ENCODE peak calls at places on chromosomes 1 and 21, in seven cellular contexts. P, Y, X, O, V, W and C are unnamed samples.

GRCh38 chr21:25324666-25325065 is 282.6 kb downstream of the MRPL39 start:
- DNase-seq in P (no peak), X (no peak), Y (no peak), O (no peak), V (no peak), W (no peak), C (no peak)

GRCh38 chr1:181603735-181604410 is 120.6 kb downstream of the CACNA1E start:
- DNase-seq in P (no peak), V (no peak), W (no peak), Y (no peak), O (no peak), X (no peak), C (no peak)

GRCh38 chr21:32300117-32300681 is 1.5 kb downstream of the MRAP start:
- DNase-seq in X (no peak), P (no peak), O (no peak), Y (no peak), V (no peak), W (no peak), C (no peak)

GRCh38 chr1:176998396-176998795 is 166.1 kb downstream of the ASTN1 start:
- DNase-seq in X (peak; percentile 6), P (no peak), V (no peak), W (no peak), Y (peak; percentile 18), O (no peak), C (no peak)

GRCh38 chr1:10635992-10636391 is 160.5 kb downstream of the CASZ1 start:
- DNase-seq in O (peak; percentile 88), P (no peak), X (no peak), Y (no peak), V (no peak), W (no peak), C (no peak)

GRCh38 chr1:114033219-114033706 is 54.0 kb downstream of the OLFML3 start:
- DNase-seq in P (peak; percentile 8), V (no peak), O (no peak), X (peak; percentile 18), W (no peak), Y (peak; percentile 24), C (no peak)

GRCh38 chr1:6102227-6102845 is 56.6 kb downstream of the KCNAB2 start:
- DNase-seq in V (no peak), W (no peak), P (no peak), O (no peak), X (no peak), Y (no peak), C (no peak)

GRCh38 chr21:46117586-46118304 is 19.8 kb downstream of the COL6A2 start:
- DNase-seq in P (no peak), O (no peak), W (no peak), V (peak; percentile 21), X (no peak), Y (no peak), C (no peak)

GRCh38 chr1:204870165-204870912 is at the start of gene NFASC:
- DNase-seq in P (no peak), W (no peak), X (no peak), Y (no peak), O (no peak), V (peak; percentile 11), C (no peak)

GRCh38 chr1:112798293-112798692 is 83.2 kb upstream of the PPM1J start:
- DNase-seq in Y (no peak), O (no peak), V (no peak), P (no peak), X (no peak), W (no peak), C (no peak)

GRCh38 chr1:16721871-16722641 is 18.3 kb upstream of the RNU1-4 start:
- DNase-seq in X (no peak), O (no peak), W (no peak), Y (no peak), P (no peak), V (no peak), C (no peak)

GRCh38 chr1:27292111-27292510 is 29.9 kb upstream of the TMEM222 start:
- DNase-seq in V (no peak), Y (no peak), P (peak; percentile 40), O (no peak), X (peak; percentile 54), W (no peak), C (no peak)

GRCh38 chr1:224617410-224618361 is 1.6 kb downstream of the CNIH3 start:
- DNase-seq in X (no peak), P (peak; percentile 33), Y (no peak), V (no peak), W (no peak), O (no peak), C (no peak)

GRCh38 chr1:37849480-37849879 is 9.9 kb downstream of the MTF1 start:
- DNase-seq in P (no peak), V (no peak), X (no peak), Y (no peak), O (no peak), W (no peak), C (no peak)

GRCh38 chr1:164783778-164784555 is 225.0 kb downstream of the PBX1 start:
- DNase-seq in W (no peak), V (no peak), Y (no peak), P (no peak), O (no peak), X (no peak), C (no peak)

GRCh38 chr21:41678016-41678935 is 88.6 kb downstream of the RIPK4 start:
- DNase-seq in X (peak; percentile 27), V (no peak), Y (no peak), O (peak; percentile 65), P (peak; percentile 75), W (no peak), C (peak; percentile 90)

GRCh38 chr1:17274186-17275170 is 25.6 kb downstream of the PADI3 start:
- DNase-seq in X (peak; percentile 62), W (no peak), P (peak; percentile 18), O (no peak), V (no peak), Y (peak; percentile 57), C (no peak)

GRCh38 chr1:101645810-101646209 is 350.9 kb downstream of the OLFM3 start:
- DNase-seq in Y (no peak), P (no peak), V (no peak), X (no peak), O (no peak), W (no peak), C (no peak)

GRCh38 chr1:3121401-3122215 is 52.6 kb downstream of the PRDM16 start:
- DNase-seq in O (no peak), V (no peak), X (no peak), W (no peak), P (no peak), Y (no peak), C (no peak)

GRCh38 chr21:42407476-42407875 is 3.8 kb downstream of the UBASH3A start:
- DNase-seq in V (no peak), O (no peak), Y (no peak), P (no peak), W (no peak), X (no peak), C (no peak)

GRCh38 chr1:4724695-4725250 is 70.4 kb downstream of the AJAP1 start:
- DNase-seq in P (no peak), Y (no peak), V (no peak), X (no peak), W (no peak), O (no peak), C (no peak)

GRCh38 chr1:155591770-155592169 is 18.2 kb upstream of the MSTO1 start:
- DNase-seq in O (no peak), Y (peak; percentile 78), P (peak; percentile 47), V (no peak), W (peak; percentile 85), X (peak; percentile 83), C (no peak)

GRCh38 chr1:155598842-155599331 is 11.1 kb upstream of the MSTO1 start:
- DNase-seq in Y (peak; percentile 57), V (no peak), W (no peak), X (peak; percentile 58), P (peak; percentile 32), O (no peak), C (no peak)

DNA sequence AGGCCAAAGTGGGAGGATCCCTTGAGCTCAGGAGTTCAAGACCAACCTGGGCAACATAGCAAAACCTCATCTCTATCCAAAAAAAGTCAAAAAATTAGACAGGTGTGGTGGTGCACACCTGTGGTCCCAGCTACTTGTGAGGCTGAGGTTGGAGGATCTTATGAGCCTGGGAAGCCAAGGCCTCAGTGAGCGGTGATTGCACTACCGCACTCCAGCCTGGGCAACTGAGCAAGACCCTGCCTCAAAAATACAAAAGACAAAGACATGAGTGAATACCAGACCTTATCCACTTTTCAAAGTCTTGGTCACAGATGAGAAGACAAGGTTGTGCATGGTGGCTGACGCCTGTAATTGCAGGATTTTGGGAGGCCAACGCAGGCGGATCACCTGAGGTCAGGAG is 13.2 kb upstream of the MSTO1 start:
- DNase-seq in X (no peak), Y (no peak), W (no peak), O (no peak), V (no peak), P (no peak), C (no peak)
- TF ChIP-seq CTCF in X (no peak), Y (no peak), W (no peak), O (no peak), V (no peak), P (no peak), C (no peak)

GRCh38 chr1:161706116-161706482 is 930 bp upstream of the FCRLA start:
- DNase-seq in X (peak; percentile 89), P (peak; percentile 78), W (no peak), Y (no peak), V (no peak), O (no peak), C (no peak)
- H3K4me3 ChIP-seq in X (no peak overlapping the region), P (no peak overlapping the region), W (no peak overlapping the region), Y (no peak overlapping the region), V (no peak overlapping the region), O (no peak overlapping the region), C (no peak overlapping the region)

DNA sequence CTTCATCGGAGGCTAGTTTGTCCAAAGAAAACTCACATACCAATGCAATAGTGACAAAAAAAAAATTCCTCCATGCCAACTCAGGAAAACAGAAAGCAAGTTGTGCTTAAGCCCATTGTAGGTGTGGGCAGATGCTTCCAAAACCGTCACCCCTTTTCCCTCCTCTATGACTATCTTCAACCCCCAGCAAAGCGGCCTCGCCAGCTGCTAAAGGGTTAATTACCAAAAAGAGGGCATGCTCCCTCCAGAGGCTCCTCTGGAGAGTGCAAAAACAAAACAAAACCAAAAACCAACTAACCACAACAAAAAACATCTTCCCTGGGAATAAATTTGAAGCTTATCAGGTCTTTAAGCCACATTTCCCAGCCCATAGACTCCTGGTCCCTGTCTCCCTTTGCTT is 1.2 kb downstream of the LMOD1 start:
- DNase-seq in V (no peak), P (no peak), W (no peak), X (no peak), Y (no peak), O (no peak), C (no peak)
- TF ChIP-seq CTCF in V (peak; percentile 31), P (peak; percentile 66), W (peak; percentile 28), X (peak; percentile 23), Y (peak; percentile 38), O (peak; percentile 43), C (peak; percentile 14)

GRCh38 chr1:221696045-221696444 is 45.8 kb downstream of the DUSP10 start:
- DNase-seq in P (peak; percentile 72), W (no peak), Y (no peak), X (no peak), O (no peak), V (no peak), C (no peak)

GRCh38 chr1:221692643-221693042 is 49.2 kb downstream of the DUSP10 start:
- DNase-seq in P (no peak), O (no peak), X (no peak), V (no peak), W (no peak), Y (no peak), C (no peak)

GRCh38 chr1:221693087-221693486 is 48.8 kb downstream of the DUSP10 start:
- DNase-seq in V (no peak), Y (no peak), P (no peak), W (no peak), O (no peak), X (no peak), C (no peak)

GRCh38 chr1:221695346-221695745 is 46.5 kb downstream of the DUSP10 start:
- DNase-seq in Y (no peak), O (no peak), X (no peak), V (no peak), W (no peak), P (peak; percentile 43), C (no peak)

GRCh38 chr1:221694109-221694508 is 47.8 kb downstream of the DUSP10 start:
- DNase-seq in Y (no peak), P (no peak), X (no peak), O (no peak), W (no peak), V (no peak), C (no peak)
- H3K4me3 ChIP-seq in Y (no peak overlapping the region), P (no peak overlapping the region), X (no peak overlapping the region), O (no peak overlapping the region), W (no peak overlapping the region), V (no peak overlapping the region), C (no peak overlapping the region)